ENCODE peak calls at places on chromosomes 3 and 15, in nine cellular contexts. One of them, this sample, is unnamed.

GRCh38 chr3:24101676-24102168 is 156.6 kb downstream of the NR1D2 start:
- DNase-seq in IMR-90: no peak
- DNase-seq in MM.1S: no peak
- DNase-seq in GM12878: no peak
- DNase-seq in endodermal cell: no peak
- DNase-seq in neural progenitor cell: no peak
- DNase-seq in neuronal stem cell: no peak
- DNase-seq in H1: no peak
- DNase-seq in fibroblast of lung: peak; percentile 61
- DNase-seq in this sample: no peak

GRCh38 chr3:168511428-168512014 is 415.8 kb upstream of the GOLIM4 start:
- DNase-seq in IMR-90: peak; percentile 20
- DNase-seq in MM.1S: peak; percentile 19
- DNase-seq in GM12878: no peak
- DNase-seq in endodermal cell: no peak
- DNase-seq in neural progenitor cell: no peak
- DNase-seq in neuronal stem cell: no peak
- DNase-seq in H1: no peak
- DNase-seq in fibroblast of lung: peak; percentile 48
- DNase-seq in this sample: no peak

GRCh38 chr3:140006331-140006730 is 71.3 kb downstream of the CLSTN2 start:
- DNase-seq in IMR-90: no peak
- DNase-seq in MM.1S: no peak
- DNase-seq in GM12878: no peak
- DNase-seq in endodermal cell: no peak
- DNase-seq in neural progenitor cell: no peak
- DNase-seq in neuronal stem cell: no peak
- DNase-seq in H1: peak; percentile 8
- DNase-seq in fibroblast of lung: no peak
- DNase-seq in this sample: no peak

GRCh38 chr3:123404391-123404790 is 44.5 kb downstream of the ADCY5 start:
- DNase-seq in IMR-90: no peak
- DNase-seq in MM.1S: no peak
- DNase-seq in GM12878: no peak
- DNase-seq in endodermal cell: no peak
- DNase-seq in neural progenitor cell: no peak
- DNase-seq in neuronal stem cell: no peak
- DNase-seq in H1: no peak
- DNase-seq in fibroblast of lung: no peak
- DNase-seq in this sample: no peak

GRCh38 chr3:73547427-73548036 is 77.2 kb downstream of the PDZRN3 start:
- DNase-seq in IMR-90: peak; percentile 94
- DNase-seq in MM.1S: no peak
- DNase-seq in GM12878: no peak
- DNase-seq in endodermal cell: no peak
- DNase-seq in neural progenitor cell: no peak
- DNase-seq in neuronal stem cell: no peak
- DNase-seq in H1: no peak
- DNase-seq in fibroblast of lung: peak; percentile 90
- DNase-seq in this sample: peak; percentile 29

GRCh38 chr15:80531388-80532184 is 127.4 kb downstream of the ARNT2 start:
- DNase-seq in IMR-90: no peak
- DNase-seq in MM.1S: no peak
- DNase-seq in GM12878: no peak
- DNase-seq in endodermal cell: no peak
- DNase-seq in neural progenitor cell: no peak
- DNase-seq in neuronal stem cell: no peak
- DNase-seq in H1: no peak
- DNase-seq in fibroblast of lung: peak; percentile 6
- DNase-seq in this sample: no peak

GRCh38 chr15:37035349-37035748 is 65.0 kb downstream of the MEIS2 start:
- DNase-seq in IMR-90: peak; percentile 66
- DNase-seq in MM.1S: no peak
- DNase-seq in GM12878: no peak
- DNase-seq in endodermal cell: no peak
- DNase-seq in neural progenitor cell: no peak
- DNase-seq in neuronal stem cell: no peak
- DNase-seq in H1: no peak
- DNase-seq in fibroblast of lung: peak; percentile 47
- DNase-seq in this sample: no peak

GRCh38 chr3:72278349-72279067 is 493.6 kb upstream of the PROK2 start:
- DNase-seq in IMR-90: no peak
- DNase-seq in MM.1S: no peak
- DNase-seq in GM12878: no peak
- DNase-seq in endodermal cell: no peak
- DNase-seq in neural progenitor cell: no peak
- DNase-seq in neuronal stem cell: no peak
- DNase-seq in H1: no peak
- DNase-seq in fibroblast of lung: no peak
- DNase-seq in this sample: no peak

GRCh38 chr3:6935964-6936363 is 75.0 kb downstream of the GRM7 start:
- DNase-seq in IMR-90: no peak
- DNase-seq in MM.1S: no peak
- DNase-seq in GM12878: no peak
- DNase-seq in endodermal cell: no peak
- DNase-seq in neural progenitor cell: no peak
- DNase-seq in neuronal stem cell: no peak
- DNase-seq in H1: no peak
- DNase-seq in fibroblast of lung: no peak
- DNase-seq in this sample: no peak

GRCh38 chr15:72902245-72902928 is 118.8 kb upstream of the ADPGK start:
- DNase-seq in IMR-90: peak; percentile 74
- DNase-seq in MM.1S: no peak
- DNase-seq in GM12878: no peak
- DNase-seq in endodermal cell: no peak
- DNase-seq in neural progenitor cell: no peak
- DNase-seq in neuronal stem cell: no peak
- DNase-seq in H1: no peak
- DNase-seq in fibroblast of lung: peak; percentile 85
- DNase-seq in this sample: peak; percentile 37

GRCh38 chr3:87088366-87088983 is 97.5 kb upstream of the VGLL3 start:
- DNase-seq in IMR-90: no peak
- DNase-seq in MM.1S: no peak
- DNase-seq in GM12878: no peak
- DNase-seq in endodermal cell: no peak
- DNase-seq in neural progenitor cell: no peak
- DNase-seq in neuronal stem cell: no peak
- DNase-seq in H1: no peak
- DNase-seq in fibroblast of lung: peak; percentile 55
- DNase-seq in this sample: no peak

GRCh38 chr3:111159391-111159790 is 87.8 kb downstream of the NECTIN3 start:
- DNase-seq in IMR-90: peak; percentile 28
- DNase-seq in MM.1S: no peak
- DNase-seq in GM12878: no peak
- DNase-seq in endodermal cell: no peak
- DNase-seq in neural progenitor cell: no peak
- DNase-seq in neuronal stem cell: no peak
- DNase-seq in H1: no peak
- DNase-seq in fibroblast of lung: no peak
- DNase-seq in this sample: no peak

GRCh38 chr3:112372396-112372795 is 39.4 kb downstream of the CD200 start:
- DNase-seq in IMR-90: no peak
- DNase-seq in MM.1S: no peak
- DNase-seq in GM12878: no peak
- DNase-seq in endodermal cell: no peak
- DNase-seq in neural progenitor cell: no peak
- DNase-seq in neuronal stem cell: no peak
- DNase-seq in H1: no peak
- DNase-seq in fibroblast of lung: no peak
- DNase-seq in this sample: no peak

GRCh38 chr3:25962255-25962654 is 172.4 kb downstream of the OXSM start:
- DNase-seq in IMR-90: no peak
- DNase-seq in MM.1S: no peak
- DNase-seq in GM12878: no peak
- DNase-seq in endodermal cell: peak; percentile 68
- DNase-seq in neural progenitor cell: peak; percentile 47
- DNase-seq in neuronal stem cell: no peak
- DNase-seq in H1: no peak
- DNase-seq in fibroblast of lung: no peak
- DNase-seq in this sample: no peak

GRCh38 chr15:29382862-29383261 is 113.2 kb upstream of the NSMCE3 start:
- DNase-seq in IMR-90: no peak
- DNase-seq in MM.1S: no peak
- DNase-seq in GM12878: no peak
- DNase-seq in endodermal cell: no peak
- DNase-seq in neural progenitor cell: no peak
- DNase-seq in neuronal stem cell: no peak
- DNase-seq in H1: no peak
- DNase-seq in fibroblast of lung: no peak
- DNase-seq in this sample: no peak

GRCh38 chr15:67322481-67322880 is 67.9 kb downstream of the IQCH start:
- DNase-seq in IMR-90: peak; percentile 56
- DNase-seq in MM.1S: no peak
- DNase-seq in GM12878: no peak
- DNase-seq in endodermal cell: no peak
- DNase-seq in neural progenitor cell: no peak
- DNase-seq in neuronal stem cell: no peak
- DNase-seq in H1: no peak
- DNase-seq in fibroblast of lung: peak; percentile 44
- DNase-seq in this sample: no peak

GRCh38 chr3:175338775-175339535 is 479.8 kb downstream of the NAALADL2 start:
- DNase-seq in IMR-90: peak; percentile 73
- DNase-seq in MM.1S: peak; percentile 39
- DNase-seq in GM12878: no peak
- DNase-seq in endodermal cell: peak; percentile 41
- DNase-seq in neural progenitor cell: peak; percentile 7
- DNase-seq in neuronal stem cell: no peak
- DNase-seq in H1: peak; percentile 47
- DNase-seq in fibroblast of lung: peak; percentile 79
- DNase-seq in this sample: peak; percentile 39

GRCh38 chr3:46944191-46944590 is 32.4 kb downstream of the CCDC12 start:
- DNase-seq in IMR-90: no peak
- DNase-seq in MM.1S: no peak
- DNase-seq in GM12878: no peak
- DNase-seq in endodermal cell: no peak
- DNase-seq in neural progenitor cell: no peak
- DNase-seq in neuronal stem cell: no peak
- DNase-seq in H1: no peak
- DNase-seq in fibroblast of lung: no peak
- DNase-seq in this sample: no peak
- H3K27ac ChIP-seq in IMR-90: no peak overlapping the region
- H3K27ac ChIP-seq in MM.1S: no peak overlapping the region
- H3K27ac ChIP-seq in GM12878: no peak overlapping the region
- H3K27ac ChIP-seq in endodermal cell: no peak overlapping the region
- H3K27ac ChIP-seq in neural progenitor cell: no peak overlapping the region
- H3K27ac ChIP-seq in neuronal stem cell: no peak overlapping the region
- H3K27ac ChIP-seq in H1: no peak overlapping the region
- H3K27ac ChIP-seq in fibroblast of lung: no peak overlapping the region
- H3K27ac ChIP-seq in this sample: peak overlapping the region; percentile 75

GRCh38 chr15:39947401-39948197 is 13.7 kb downstream of the EIF2AK4 start:
- DNase-seq in IMR-90: no peak
- DNase-seq in MM.1S: no peak
- DNase-seq in GM12878: no peak
- DNase-seq in endodermal cell: no peak
- DNase-seq in neural progenitor cell: no peak
- DNase-seq in neuronal stem cell: no peak
- DNase-seq in H1: no peak
- DNase-seq in fibroblast of lung: no peak
- DNase-seq in this sample: no peak
- H3K36me3 ChIP-seq in IMR-90: peaks cover 39% of the 10 kb centered on the region
- H3K36me3 ChIP-seq in MM.1S: peaks cover 4% of the 10 kb centered on the region
- H3K36me3 ChIP-seq in GM12878: peaks cover 1% of the 10 kb centered on the region
- H3K36me3 ChIP-seq in endodermal cell: peaks cover 52% of the 10 kb centered on the region
- H3K36me3 ChIP-seq in neural progenitor cell: peaks cover 11% of the 10 kb centered on the region
- H3K36me3 ChIP-seq in neuronal stem cell: peaks cover 92% of the 10 kb centered on the region
- H3K36me3 ChIP-seq in H1: peaks cover 67% of the 10 kb centered on the region
- H3K36me3 ChIP-seq in fibroblast of lung: peaks cover 13% of the 10 kb centered on the region
- H3K36me3 ChIP-seq in this sample: no peaks in the 10 kb centered on the region

DNA sequence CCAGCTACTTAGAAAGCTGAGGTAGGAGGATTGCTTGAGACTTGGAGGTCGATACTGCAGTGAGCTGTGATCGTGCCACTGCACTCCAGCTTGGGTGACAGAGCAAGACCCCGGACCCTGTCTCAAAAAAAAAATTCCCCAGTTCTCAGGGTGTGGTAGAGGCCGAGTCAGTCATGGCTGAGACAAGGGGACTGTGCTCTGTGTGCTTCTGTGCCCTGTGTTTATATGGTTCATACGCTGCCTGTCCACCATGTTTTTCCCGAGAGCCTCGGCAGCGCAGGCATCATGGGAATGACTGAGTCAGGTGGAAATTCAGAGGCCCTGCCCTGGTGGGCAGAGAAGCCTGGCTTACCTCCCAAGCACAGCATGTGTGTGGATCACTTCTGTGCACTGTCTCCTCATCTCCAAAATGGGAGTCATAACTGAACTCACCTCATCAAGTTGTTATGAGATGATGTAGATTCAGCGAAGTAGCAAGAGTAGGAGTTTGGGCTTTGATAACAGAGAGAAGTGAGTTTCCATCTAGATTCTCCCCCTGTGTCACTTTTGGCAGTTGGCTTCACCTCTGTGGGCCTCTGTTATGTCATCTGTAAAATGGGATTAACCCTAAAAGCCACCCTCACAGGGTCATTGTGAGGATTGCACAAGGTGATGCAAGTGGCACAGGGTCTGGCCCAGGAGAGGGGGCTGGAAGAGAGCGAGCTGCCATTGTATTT is 56.9 kb downstream of the FLNB start:
- DNase-seq in IMR-90: no peak
- DNase-seq in MM.1S: no peak
- DNase-seq in GM12878: no peak
- DNase-seq in endodermal cell: no peak
- DNase-seq in neural progenitor cell: no peak
- DNase-seq in neuronal stem cell: no peak
- DNase-seq in H1: no peak
- DNase-seq in fibroblast of lung: no peak
- DNase-seq in this sample: no peak
- H3K9ac ChIP-seq in IMR-90: no peak overlapping the region
- H3K9ac ChIP-seq in MM.1S: no peak overlapping the region
- H3K9ac ChIP-seq in GM12878: no peak overlapping the region
- H3K9ac ChIP-seq in endodermal cell: no peak overlapping the region
- H3K9ac ChIP-seq in neural progenitor cell: no peak overlapping the region
- H3K9ac ChIP-seq in neuronal stem cell: no peak overlapping the region
- H3K9ac ChIP-seq in H1: no peak overlapping the region
- H3K9ac ChIP-seq in fibroblast of lung: no peak overlapping the region
- H3K9ac ChIP-seq in this sample: no peak overlapping the region

GRCh38 chr3:12750658-12751071 is 8.4 kb downstream of the TMEM40 start:
- DNase-seq in IMR-90: peak; percentile 64
- DNase-seq in MM.1S: no peak
- DNase-seq in GM12878: peak; percentile 48
- DNase-seq in endodermal cell: no peak
- DNase-seq in neural progenitor cell: no peak
- DNase-seq in neuronal stem cell: no peak
- DNase-seq in H1: no peak
- DNase-seq in fibroblast of lung: peak; percentile 84
- DNase-seq in this sample: no peak
- H3K27ac ChIP-seq in IMR-90: peak overlapping the region; percentile 57
- H3K27ac ChIP-seq in MM.1S: no peak overlapping the region
- H3K27ac ChIP-seq in GM12878: no peak overlapping the region
- H3K27ac ChIP-seq in endodermal cell: no peak overlapping the region
- H3K27ac ChIP-seq in neural progenitor cell: no peak overlapping the region
- H3K27ac ChIP-seq in neuronal stem cell: no peak overlapping the region
- H3K27ac ChIP-seq in H1: no peak overlapping the region
- H3K27ac ChIP-seq in fibroblast of lung: peak overlapping the region; percentile 72
- H3K27ac ChIP-seq in this sample: no peak overlapping the region

This sample was measured in colonic mucosa.